ENCODE peak calls at places on chromosomes 2 and 18, in four cellular contexts. N, P, F and T are unnamed samples.

GRCh38 chr2:149701241-149701640 is 113.7 kb upstream of the MMADHC start:
- DNase-seq in N (no peak), F (no peak), P (no peak), T (no peak)

GRCh38 chr18:8780227-8780626 is 74.9 kb downstream of the MTCL1 start:
- DNase-seq in N (no peak), F (no peak), P (peak; percentile 29), T (no peak)

GRCh38 chr2:2664989-2665833 is 334.1 kb upstream of the MYT1L start:
- DNase-seq in F (no peak), N (peak; percentile 92), P (no peak), T (peak; percentile 6)

GRCh38 chr2:58240595-58240937 is 559 bp downstream of the FANCL start:
- DNase-seq in F (no peak), P (no peak), N (no peak), T (no peak)

GRCh38 chr2:102758433-102758832 is 3.4 kb upstream of the TMEM182 start:
- DNase-seq in N (no peak), F (no peak), P (no peak), T (no peak)

GRCh38 chr2:120503793-120504571 is 158.0 kb downstream of the INHBB start:
- DNase-seq in F (no peak), P (no peak), N (peak; percentile 61), T (no peak)

GRCh38 chr2:165953655-165954606 is at the start of gene TTC21B:
- DNase-seq in F (peak; percentile 98), P (peak; percentile 96), N (peak; percentile 95), T (peak; percentile 97)

GRCh38 chr2:54042908-54043620 is 72.3 kb upstream of the PSME4 start:
- DNase-seq in P (no peak), N (peak; percentile 32), F (no peak), T (no peak)

GRCh38 chr2:211407076-211407475 is 850.7 kb downstream of the CPS1 start:
- DNase-seq in F (no peak), P (no peak), N (no peak), T (no peak)

GRCh38 chr2:85066874-85067351 is 66.3 kb upstream of the TCF7L1 start:
- DNase-seq in F (peak; percentile 81), P (peak; percentile 83), N (peak; percentile 73), T (peak; percentile 89)
- TF ChIP-seq CTCF in F (peak; percentile 90), P (peak; percentile 85), N (peak; percentile 82), T (peak; percentile 92)

GRCh38 chr2:36438454-36438977 is 82.9 kb downstream of the CRIM1 start:
- DNase-seq in P (peak; percentile 94), N (peak; percentile 99), F (no peak), T (peak; percentile 98)

GRCh38 chr2:36444206-36444605 is 88.6 kb downstream of the CRIM1 start:
- DNase-seq in F (no peak), N (peak; percentile 73), P (no peak), T (no peak)

GRCh38 chr2:36439084-36439483 is 83.5 kb downstream of the CRIM1 start:
- DNase-seq in F (no peak), P (no peak), N (no peak), T (no peak)

GRCh38 chr2:36441816-36442215 is 86.2 kb downstream of the CRIM1 start:
- DNase-seq in N (no peak), F (no peak), P (peak; percentile 64), T (no peak)

GRCh38 chr2:36441065-36441625 is 85.6 kb downstream of the CRIM1 start:
- DNase-seq in F (no peak), N (no peak), P (no peak), T (no peak)
- H3K4me3 ChIP-seq in F (no peak overlapping the region), N (no peak overlapping the region), P (no peak overlapping the region), T (no peak overlapping the region)

GRCh38 chr2:126480033-126480432 is 175.9 kb upstream of the GYPC start:
- DNase-seq in F (no peak), N (no peak), P (no peak), T (no peak)

DNA sequence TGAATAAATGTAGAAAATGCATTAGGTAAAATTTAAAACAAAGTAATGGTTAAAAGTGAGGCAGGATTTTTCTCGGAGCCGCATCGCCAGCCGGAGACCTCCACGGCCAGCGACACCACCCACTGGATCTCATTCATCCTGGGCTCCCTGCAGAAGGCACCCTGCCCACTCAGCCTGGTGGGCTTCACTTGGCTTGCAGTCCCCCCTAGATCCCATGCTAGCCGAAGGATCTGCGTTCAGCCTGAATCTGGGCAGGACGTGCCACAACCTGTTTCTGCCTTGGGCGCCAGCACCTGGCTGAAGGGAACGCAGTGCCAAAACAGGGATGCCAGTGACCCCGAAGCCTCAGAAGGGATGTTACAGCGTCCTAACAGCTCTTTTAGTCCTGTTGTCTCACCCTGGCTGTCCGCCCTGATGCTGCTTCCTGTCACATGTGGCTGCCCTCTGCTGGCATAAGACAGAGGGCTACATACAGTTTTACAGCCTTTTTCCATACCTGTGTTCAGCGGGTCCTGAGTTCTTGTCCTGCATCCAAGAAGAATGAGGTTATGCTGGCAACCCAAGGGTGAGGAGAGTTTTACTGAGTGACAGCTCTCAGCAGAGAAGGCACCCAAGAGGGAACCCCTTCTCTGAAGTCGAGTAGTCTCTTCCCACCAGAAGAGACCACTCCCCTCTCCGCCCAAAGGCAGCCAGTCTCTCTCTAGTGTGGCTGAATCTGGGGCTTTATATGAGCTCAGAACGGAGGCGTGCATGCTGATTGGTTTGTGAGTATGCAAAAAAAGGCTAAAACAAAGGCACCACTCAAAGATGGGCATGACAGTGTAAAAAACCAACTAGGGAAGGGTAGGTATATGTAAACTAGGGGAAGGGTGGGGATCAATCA is 173.1 kb upstream of the GYPC start:
- DNase-seq in N (no peak), P (no peak), F (no peak), T (no peak)
- TF ChIP-seq CTCF in N (no peak), P (peak; percentile 16), F (no peak), T (no peak)

DNA sequence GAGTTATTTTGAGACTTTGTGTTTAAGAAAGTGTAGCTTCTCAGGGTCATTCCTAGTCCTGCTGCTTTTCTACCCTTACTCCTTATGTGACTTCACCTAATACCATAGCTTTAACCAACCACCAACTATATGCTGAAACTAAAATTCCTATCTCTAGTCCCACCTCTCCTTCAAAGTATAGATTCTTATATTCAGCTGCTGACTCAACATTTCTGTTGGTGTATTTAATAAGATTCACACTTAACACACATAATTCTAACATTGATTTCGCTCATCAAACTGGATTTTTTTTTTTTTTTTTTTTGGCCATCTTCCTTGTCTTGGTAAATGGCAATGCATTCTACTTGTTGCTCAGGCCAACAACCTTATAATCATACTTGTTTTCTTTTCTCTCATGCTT is 30.1 kb downstream of the TAF1B start:
- DNase-seq in F (no peak), P (no peak), N (no peak), T (no peak)
- H3K4me3 ChIP-seq in F (no peak overlapping the region), P (no peak overlapping the region), N (no peak overlapping the region), T (no peak overlapping the region)

GRCh38 chr2:151640087-151640486 is 94.2 kb downstream of the NEB start:
- DNase-seq in F (no peak), N (no peak), P (no peak), T (no peak)
- TF ChIP-seq CTCF in F (no peak), N (no peak), P (no peak), T (no peak)